ENCODE peak calls at places on chromosomes 4 and X, in six cellular contexts. W, D, T, M, B and P are unnamed samples.

GRCh38 chr4:126899382-126899801 is 733.4 kb upstream of the INTU start:
- DNase-seq in D (no peak), W (peak; percentile 5), B (no peak), M (peak; percentile 77), T (no peak), P (no peak)

GRCh38 chr4:7518871-7519637 is 84.3 kb upstream of the PSAPL1 start:
- DNase-seq in W (no peak), D (peak; percentile 15), T (no peak), M (no peak), B (no peak), P (no peak)

GRCh38 chr4:162921178-162921785 is 245.4 kb downstream of the NAF1 start:
- DNase-seq in W (no peak), T (no peak), B (no peak), D (no peak), M (no peak), P (no peak)

GRCh38 chr4:109846395-109847098 is 1.4 kb upstream of the LRIT3 start:
- DNase-seq in D (no peak), W (no peak), M (no peak), B (no peak), T (no peak), P (no peak)

GRCh38 chrX:19888419-19888879 is 1.0 kb upstream of the SH3KBP1 start:
- DNase-seq in D (no peak), T (no peak), W (peak; percentile 53), B (peak; percentile 52), M (peak; percentile 85), P (peak; percentile 59)

GRCh38 chr4:25847329-25847728 is 15.5 kb downstream of the SEL1L3 start:
- DNase-seq in T (no peak), W (no peak), B (no peak), M (peak; percentile 66), D (no peak), P (no peak)

GRCh38 chr4:23920296-23920695 is 30.4 kb upstream of the PPARGC1A start:
- DNase-seq in B (no peak), D (no peak), T (no peak), W (no peak), M (no peak), P (no peak)

GRCh38 chr4:148004228-148004813 is 272.4 kb downstream of the ARHGAP10 start:
- DNase-seq in B (no peak), M (peak; percentile 23), D (no peak), T (no peak), W (no peak), P (peak; percentile 25)

GRCh38 chr4:106273831-106274230 is 42.2 kb downstream of the TBCK start:
- DNase-seq in W (no peak), B (no peak), M (peak; percentile 16), D (no peak), T (no peak), P (no peak)

GRCh38 chrX:114599305-114599704 is 15.4 kb downstream of the HTR2C start:
- DNase-seq in D (no peak), W (no peak), M (no peak), T (no peak), B (no peak), P (no peak)

GRCh38 chr4:168884251-168885124 is 125.6 kb downstream of the CBR4 start:
- DNase-seq in W (no peak), D (no peak), M (peak; percentile 38), T (no peak), B (no peak), P (no peak)

GRCh38 chr4:1399508-1400190 is 6.6 kb downstream of the NKX1-1 start:
- DNase-seq in D (no peak), W (no peak), T (no peak), B (no peak), M (no peak), P (no peak)

GRCh38 chr4:184514121-184514988 is 40.0 kb upstream of the IRF2 start:
- DNase-seq in D (no peak), B (peak; percentile 41), W (no peak), T (peak; percentile 83), M (peak; percentile 94), P (no peak)

GRCh38 chrX:71573591-71573990 is 4.6 kb upstream of the GCNA start:
- DNase-seq in D (no peak), M (no peak), B (no peak), T (no peak), W (no peak), P (no peak)

GRCh38 chrX:19964017-19964710 is 26.7 kb downstream of the BCLAF3 start:
- DNase-seq in T (no peak), D (no peak), B (no peak), W (no peak), M (no peak), P (no peak)

GRCh38 chr4:10303291-10303690 is 153.9 kb downstream of the ZNF518B start:
- DNase-seq in M (no peak), W (no peak), D (no peak), T (no peak), B (no peak), P (no peak)